ENCODE peak calls at places on chromosomes 12 and 14, in ten cellular contexts. One of them, this sample, is unnamed.

GRCh38 chr14:51454351-51454750 is 197.4 kb upstream of the FRMD6 start:
- DNase-seq in colonic mucosa: no peak
- DNase-seq in kidney glomerular epithelial cell: no peak
- DNase-seq in mesothelial cell of epicardium: no peak
- DNase-seq in frontal cortex: no peak
- DNase-seq in ureter: no peak
- DNase-seq in NCI-H446 treated with DMSO at 0.1 percent for 48 hours: peak
- DNase-seq in stimulated activated CD8-positive, alpha-beta memory T cell treated with anti-CD3 and anti-CD28 coated beads, Interleukin-7, amount 100 ng/mL, for 1 hour: no peak
- DNase-seq in effector memory CD8-positive, alpha-beta T cell: no peak
- DNase-seq in dorsolateral prefrontal cortex: no peak
- DNase-seq in this sample: no peak

GRCh38 chr14:21476526-21476924 is 234 bp downstream of the RAB2B start:
- DNase-seq in colonic mucosa: peak
- DNase-seq in ureter: peak
- DNase-seq in kidney glomerular epithelial cell: peak
- DNase-seq in effector memory CD8-positive, alpha-beta T cell: no peak
- DNase-seq in NCI-H446 treated with DMSO at 0.1 percent for 48 hours: no peak
- DNase-seq in mesothelial cell of epicardium: peak
- DNase-seq in stimulated activated CD8-positive, alpha-beta memory T cell treated with anti-CD3 and anti-CD28 coated beads, Interleukin-7, amount 100 ng/mL, for 1 hour: peak
- DNase-seq in frontal cortex: peak
- DNase-seq in dorsolateral prefrontal cortex: no peak
- DNase-seq in this sample: peak

GRCh38 chr12:107138990-107139389 is 45.6 kb upstream of the CRY1 start:
- DNase-seq in ureter: no peak
- DNase-seq in kidney glomerular epithelial cell: no peak
- DNase-seq in NCI-H446 treated with DMSO at 0.1 percent for 48 hours: no peak
- DNase-seq in colonic mucosa: no peak
- DNase-seq in dorsolateral prefrontal cortex: no peak
- DNase-seq in stimulated activated CD8-positive, alpha-beta memory T cell treated with anti-CD3 and anti-CD28 coated beads, Interleukin-7, amount 100 ng/mL, for 1 hour: no peak
- DNase-seq in frontal cortex: no peak
- DNase-seq in effector memory CD8-positive, alpha-beta T cell: no peak
- DNase-seq in mesothelial cell of epicardium: no peak
- DNase-seq in this sample: no peak

GRCh38 chr14:105255021-105255507 is 6.7 kb downstream of the BTBD6 start:
- DNase-seq in effector memory CD8-positive, alpha-beta T cell: no peak
- DNase-seq in colonic mucosa: no peak
- DNase-seq in stimulated activated CD8-positive, alpha-beta memory T cell treated with anti-CD3 and anti-CD28 coated beads, Interleukin-7, amount 100 ng/mL, for 1 hour: no peak
- DNase-seq in dorsolateral prefrontal cortex: no peak
- DNase-seq in kidney glomerular epithelial cell: no peak
- DNase-seq in NCI-H446 treated with DMSO at 0.1 percent for 48 hours: no peak
- DNase-seq in frontal cortex: no peak
- DNase-seq in mesothelial cell of epicardium: no peak
- DNase-seq in ureter: no peak
- DNase-seq in this sample: no peak

GRCh38 chr12:9113987-9114309 is 1.8 kb downstream of the A2M start:
- DNase-seq in mesothelial cell of epicardium: no peak
- DNase-seq in stimulated activated CD8-positive, alpha-beta memory T cell treated with anti-CD3 and anti-CD28 coated beads, Interleukin-7, amount 100 ng/mL, for 1 hour: no peak
- DNase-seq in kidney glomerular epithelial cell: no peak
- DNase-seq in dorsolateral prefrontal cortex: no peak
- DNase-seq in NCI-H446 treated with DMSO at 0.1 percent for 48 hours: no peak
- DNase-seq in effector memory CD8-positive, alpha-beta T cell: no peak
- DNase-seq in ureter: no peak
- DNase-seq in frontal cortex: no peak
- DNase-seq in colonic mucosa: no peak
- DNase-seq in this sample: no peak

GRCh38 chr12:6450869-6451347 is 934 bp upstream of the TAPBPL start:
- DNase-seq in mesothelial cell of epicardium: no peak
- DNase-seq in NCI-H446 treated with DMSO at 0.1 percent for 48 hours: no peak
- DNase-seq in dorsolateral prefrontal cortex: no peak
- DNase-seq in stimulated activated CD8-positive, alpha-beta memory T cell treated with anti-CD3 and anti-CD28 coated beads, Interleukin-7, amount 100 ng/mL, for 1 hour: no peak
- DNase-seq in effector memory CD8-positive, alpha-beta T cell: no peak
- DNase-seq in ureter: no peak
- DNase-seq in kidney glomerular epithelial cell: no peak
- DNase-seq in colonic mucosa: peak
- DNase-seq in frontal cortex: no peak
- DNase-seq in this sample: no peak

GRCh38 chr12:750356-751191 is 1.8 kb upstream of the WNK1 start:
- DNase-seq in dorsolateral prefrontal cortex: no peak
- DNase-seq in stimulated activated CD8-positive, alpha-beta memory T cell treated with anti-CD3 and anti-CD28 coated beads, Interleukin-7, amount 100 ng/mL, for 1 hour: no peak
- DNase-seq in effector memory CD8-positive, alpha-beta T cell: no peak
- DNase-seq in NCI-H446 treated with DMSO at 0.1 percent for 48 hours: no peak
- DNase-seq in kidney glomerular epithelial cell: no peak
- DNase-seq in ureter: no peak
- DNase-seq in mesothelial cell of epicardium: no peak
- DNase-seq in colonic mucosa: no peak
- DNase-seq in frontal cortex: no peak
- DNase-seq in this sample: no peak

GRCh38 chr14:36498938-36499337 is 21.1 kb downstream of the NKX2-1 start:
- DNase-seq in kidney glomerular epithelial cell: no peak
- DNase-seq in stimulated activated CD8-positive, alpha-beta memory T cell treated with anti-CD3 and anti-CD28 coated beads, Interleukin-7, amount 100 ng/mL, for 1 hour: no peak
- DNase-seq in dorsolateral prefrontal cortex: no peak
- DNase-seq in colonic mucosa: no peak
- DNase-seq in effector memory CD8-positive, alpha-beta T cell: no peak
- DNase-seq in mesothelial cell of epicardium: no peak
- DNase-seq in frontal cortex: no peak
- DNase-seq in ureter: no peak
- DNase-seq in NCI-H446 treated with DMSO at 0.1 percent for 48 hours: no peak
- DNase-seq in this sample: no peak

GRCh38 chr12:52587563-52587962 is 13.7 kb downstream of the KRT72 start:
- DNase-seq in ureter: no peak
- DNase-seq in colonic mucosa: no peak
- DNase-seq in NCI-H446 treated with DMSO at 0.1 percent for 48 hours: no peak
- DNase-seq in mesothelial cell of epicardium: no peak
- DNase-seq in kidney glomerular epithelial cell: no peak
- DNase-seq in effector memory CD8-positive, alpha-beta T cell: no peak
- DNase-seq in frontal cortex: no peak
- DNase-seq in stimulated activated CD8-positive, alpha-beta memory T cell treated with anti-CD3 and anti-CD28 coated beads, Interleukin-7, amount 100 ng/mL, for 1 hour: no peak
- DNase-seq in dorsolateral prefrontal cortex: no peak
- DNase-seq in this sample: no peak

GRCh38 chr14:51967521-51967920 is 21.8 kb upstream of the RTRAF start:
- DNase-seq in dorsolateral prefrontal cortex: no peak
- DNase-seq in NCI-H446 treated with DMSO at 0.1 percent for 48 hours: no peak
- DNase-seq in ureter: no peak
- DNase-seq in colonic mucosa: no peak
- DNase-seq in effector memory CD8-positive, alpha-beta T cell: no peak
- DNase-seq in mesothelial cell of epicardium: no peak
- DNase-seq in stimulated activated CD8-positive, alpha-beta memory T cell treated with anti-CD3 and anti-CD28 coated beads, Interleukin-7, amount 100 ng/mL, for 1 hour: no peak
- DNase-seq in kidney glomerular epithelial cell: no peak
- DNase-seq in frontal cortex: no peak
- DNase-seq in this sample: no peak

GRCh38 chr14:35384386-35385041 is 20.0 kb downstream of the NFKBIA start:
- DNase-seq in frontal cortex: no peak
- DNase-seq in colonic mucosa: peak
- DNase-seq in NCI-H446 treated with DMSO at 0.1 percent for 48 hours: no peak
- DNase-seq in dorsolateral prefrontal cortex: no peak
- DNase-seq in effector memory CD8-positive, alpha-beta T cell: no peak
- DNase-seq in kidney glomerular epithelial cell: peak
- DNase-seq in stimulated activated CD8-positive, alpha-beta memory T cell treated with anti-CD3 and anti-CD28 coated beads, Interleukin-7, amount 100 ng/mL, for 1 hour: no peak
- DNase-seq in mesothelial cell of epicardium: no peak
- DNase-seq in ureter: peak
- DNase-seq in this sample: no peak

GRCh38 chr14:89000007-89000942 is 175.8 kb downstream of the TTC8 start:
- DNase-seq in colonic mucosa: peak
- DNase-seq in dorsolateral prefrontal cortex: peak
- DNase-seq in ureter: no peak
- DNase-seq in frontal cortex: no peak
- DNase-seq in mesothelial cell of epicardium: no peak
- DNase-seq in NCI-H446 treated with DMSO at 0.1 percent for 48 hours: peak
- DNase-seq in kidney glomerular epithelial cell: peak
- DNase-seq in stimulated activated CD8-positive, alpha-beta memory T cell treated with anti-CD3 and anti-CD28 coated beads, Interleukin-7, amount 100 ng/mL, for 1 hour: no peak
- DNase-seq in effector memory CD8-positive, alpha-beta T cell: no peak
- DNase-seq in this sample: no peak

GRCh38 chr14:64580451-64580850 is 30.7 kb downstream of the PPP1R36 start:
- DNase-seq in colonic mucosa: no peak
- DNase-seq in frontal cortex: no peak
- DNase-seq in kidney glomerular epithelial cell: no peak
- DNase-seq in NCI-H446 treated with DMSO at 0.1 percent for 48 hours: no peak
- DNase-seq in stimulated activated CD8-positive, alpha-beta memory T cell treated with anti-CD3 and anti-CD28 coated beads, Interleukin-7, amount 100 ng/mL, for 1 hour: no peak
- DNase-seq in effector memory CD8-positive, alpha-beta T cell: no peak
- DNase-seq in dorsolateral prefrontal cortex: no peak
- DNase-seq in mesothelial cell of epicardium: no peak
- DNase-seq in ureter: no peak
- DNase-seq in this sample: peak

GRCh38 chr12:38110026-38110699 is 206.4 kb upstream of the ALG10B start:
- DNase-seq in NCI-H446 treated with DMSO at 0.1 percent for 48 hours: no peak
- DNase-seq in kidney glomerular epithelial cell: no peak
- DNase-seq in ureter: no peak
- DNase-seq in frontal cortex: no peak
- DNase-seq in mesothelial cell of epicardium: no peak
- DNase-seq in effector memory CD8-positive, alpha-beta T cell: no peak
- DNase-seq in dorsolateral prefrontal cortex: no peak
- DNase-seq in stimulated activated CD8-positive, alpha-beta memory T cell treated with anti-CD3 and anti-CD28 coated beads, Interleukin-7, amount 100 ng/mL, for 1 hour: no peak
- DNase-seq in colonic mucosa: no peak
- DNase-seq in this sample: no peak

GRCh38 chr12:5773550-5773949 is 171.5 kb downstream of the ANO2 start:
- DNase-seq in NCI-H446 treated with DMSO at 0.1 percent for 48 hours: no peak
- DNase-seq in dorsolateral prefrontal cortex: no peak
- DNase-seq in ureter: no peak
- DNase-seq in frontal cortex: no peak
- DNase-seq in kidney glomerular epithelial cell: no peak
- DNase-seq in mesothelial cell of epicardium: no peak
- DNase-seq in stimulated activated CD8-positive, alpha-beta memory T cell treated with anti-CD3 and anti-CD28 coated beads, Interleukin-7, amount 100 ng/mL, for 1 hour: no peak
- DNase-seq in effector memory CD8-positive, alpha-beta T cell: no peak
- DNase-seq in colonic mucosa: no peak
- DNase-seq in this sample: no peak

GRCh38 chr12:124169577-124169976 is 125.3 kb upstream of the RFLNA start:
- DNase-seq in effector memory CD8-positive, alpha-beta T cell: no peak
- DNase-seq in colonic mucosa: no peak
- DNase-seq in mesothelial cell of epicardium: no peak
- DNase-seq in stimulated activated CD8-positive, alpha-beta memory T cell treated with anti-CD3 and anti-CD28 coated beads, Interleukin-7, amount 100 ng/mL, for 1 hour: no peak
- DNase-seq in kidney glomerular epithelial cell: no peak
- DNase-seq in ureter: no peak
- DNase-seq in NCI-H446 treated with DMSO at 0.1 percent for 48 hours: no peak
- DNase-seq in frontal cortex: no peak
- DNase-seq in dorsolateral prefrontal cortex: no peak
- DNase-seq in this sample: no peak

GRCh38 chr14:80946187-80946586 is 4.6 kb upstream of the CEP128 start:
- DNase-seq in frontal cortex: no peak
- DNase-seq in stimulated activated CD8-positive, alpha-beta memory T cell treated with anti-CD3 and anti-CD28 coated beads, Interleukin-7, amount 100 ng/mL, for 1 hour: no peak
- DNase-seq in colonic mucosa: no peak
- DNase-seq in kidney glomerular epithelial cell: no peak
- DNase-seq in effector memory CD8-positive, alpha-beta T cell: no peak
- DNase-seq in mesothelial cell of epicardium: no peak
- DNase-seq in ureter: no peak
- DNase-seq in NCI-H446 treated with DMSO at 0.1 percent for 48 hours: no peak
- DNase-seq in dorsolateral prefrontal cortex: no peak
- DNase-seq in this sample: no peak

GRCh38 chr14:68082698-68083291 is 263.2 kb downstream of the RAD51B start:
- DNase-seq in frontal cortex: no peak
- DNase-seq in effector memory CD8-positive, alpha-beta T cell: no peak
- DNase-seq in kidney glomerular epithelial cell: no peak
- DNase-seq in NCI-H446 treated with DMSO at 0.1 percent for 48 hours: no peak
- DNase-seq in colonic mucosa: no peak
- DNase-seq in stimulated activated CD8-positive, alpha-beta memory T cell treated with anti-CD3 and anti-CD28 coated beads, Interleukin-7, amount 100 ng/mL, for 1 hour: no peak
- DNase-seq in mesothelial cell of epicardium: no peak
- DNase-seq in dorsolateral prefrontal cortex: no peak
- DNase-seq in ureter: no peak
- DNase-seq in this sample: no peak

GRCh38 chr12:79563021-79563739 is 127.6 kb downstream of the PAWR start:
- DNase-seq in frontal cortex: no peak
- DNase-seq in stimulated activated CD8-positive, alpha-beta memory T cell treated with anti-CD3 and anti-CD28 coated beads, Interleukin-7, amount 100 ng/mL, for 1 hour: no peak
- DNase-seq in dorsolateral prefrontal cortex: no peak
- DNase-seq in colonic mucosa: no peak
- DNase-seq in ureter: no peak
- DNase-seq in effector memory CD8-positive, alpha-beta T cell: no peak
- DNase-seq in mesothelial cell of epicardium: no peak
- DNase-seq in kidney glomerular epithelial cell: no peak
- DNase-seq in NCI-H446 treated with DMSO at 0.1 percent for 48 hours: no peak
- DNase-seq in this sample: no peak

GRCh38 chr12:127429556-127429955 is 837.4 kb upstream of the TMEM132C start:
- DNase-seq in NCI-H446 treated with DMSO at 0.1 percent for 48 hours: no peak
- DNase-seq in effector memory CD8-positive, alpha-beta T cell: no peak
- DNase-seq in dorsolateral prefrontal cortex: no peak
- DNase-seq in mesothelial cell of epicardium: no peak
- DNase-seq in kidney glomerular epithelial cell: no peak
- DNase-seq in stimulated activated CD8-positive, alpha-beta memory T cell treated with anti-CD3 and anti-CD28 coated beads, Interleukin-7, amount 100 ng/mL, for 1 hour: no peak
- DNase-seq in frontal cortex: no peak
- DNase-seq in colonic mucosa: no peak
- DNase-seq in ureter: no peak
- DNase-seq in this sample: no peak

GRCh38 chr12:112473056-112473455 is 54.3 kb downstream of the PTPN11 start:
- DNase-seq in NCI-H446 treated with DMSO at 0.1 percent for 48 hours: peak
- DNase-seq in effector memory CD8-positive, alpha-beta T cell: no peak
- DNase-seq in colonic mucosa: no peak
- DNase-seq in frontal cortex: no peak
- DNase-seq in stimulated activated CD8-positive, alpha-beta memory T cell treated with anti-CD3 and anti-CD28 coated beads, Interleukin-7, amount 100 ng/mL, for 1 hour: no peak
- DNase-seq in dorsolateral prefrontal cortex: no peak
- DNase-seq in mesothelial cell of epicardium: no peak
- DNase-seq in ureter: no peak
- DNase-seq in kidney glomerular epithelial cell: no peak
- DNase-seq in this sample: no peak

This sample was measured in osteocyte.